ENCODE peak calls at places on chromosome 21, in five cellular contexts. L is adrenal gland, A is endothelial cell of umbilical vein, N is transverse colon, T is body of pancreas. B is an unnamed sample. For H3K27me3, the result is how much of the 10 kb centered on the place peaks cover.

GRCh38 chr21:8991088-8991907 is 1530.1 kb upstream of the TPTE start:
- DNase-seq in N (no peak), T (no peak), A (peak), L (no peak), B (no peak)

GRCh38 chr21:44000360-44000759 is 11.7 kb upstream of the TRAPPC10 start:
- DNase-seq in T (no peak), L (no peak), A (no peak), N (no peak), B (no peak)

GRCh38 chr21:42830456-42831455 is 48.6 kb downstream of the WDR4 start:
- DNase-seq in N (no peak), A (no peak), L (no peak), T (no peak), B (no peak)

GRCh38 chr21:37983336-37984095 is 67.3 kb upstream of the KCNJ6 start:
- DNase-seq in T (no peak), A (no peak), L (no peak), N (no peak), B (no peak)

GRCh38 chr21:44377201-44377921 is 23.9 kb downstream of the TRPM2 start:
- DNase-seq in N (no peak), T (no peak), L (no peak), A (no peak), B (no peak)

GRCh38 chr21:18245493-18245967 is 897 bp downstream of the CHODL start:
- DNase-seq in A (no peak), L (no peak), N (no peak), T (no peak), B (peak)

GRCh38 chr21:28431022-28431421 is 561.7 kb downstream of the LTN1 start:
- DNase-seq in A (no peak), N (no peak), L (no peak), T (no peak), B (no peak)

GRCh38 chr21:44955141-44955802 is 15.4 kb downstream of the SLX9 start:
- DNase-seq in L (no peak), T (no peak), A (no peak), N (no peak), B (no peak)

GRCh38 chr21:38089763-38090046 is 167.1 kb upstream of the KCNJ15 start:
- DNase-seq in L (no peak), T (no peak), A (no peak), N (no peak), B (no peak)

GRCh38 chr21:44521301-44521927 is 18.6 kb downstream of the KRTAP10-1 start:
- DNase-seq in T (peak), N (no peak), A (no peak), L (no peak), B (no peak)

GRCh38 chr21:44820851-44821250 is 3.0 kb upstream of the SUMO3 start:
- DNase-seq in T (no peak), L (no peak), N (no peak), A (no peak), B (no peak)

GRCh38 chr21:37712204-37712934 is 203.9 kb downstream of the KCNJ6 start:
- DNase-seq in N (peak), T (peak), L (peak), A (peak), B (no peak)

GRCh38 chr21:18138507-18138906 is 106.1 kb upstream of the CHODL start:
- DNase-seq in N (no peak), T (no peak), A (no peak), L (no peak), B (no peak)

GRCh38 chr21:44533891-44534627 is 5.9 kb downstream of the KRTAP10-1 start:
- DNase-seq in A (no peak), T (no peak), N (peak), L (no peak), B (no peak)

GRCh38 chr21:36065497-36066036 is 4.3 kb upstream of the CBR1 start:
- DNase-seq in A (peak), L (no peak), T (peak), N (no peak), B (no peak)

GRCh38 chr21:44940116-44940631 is 345 bp downstream of the SLX9 start:
- DNase-seq in N (no peak), A (peak), T (no peak), L (peak), B (no peak)

GRCh38 chr21:22609802-22610201 is 1611.6 kb downstream of the NCAM2 start:
- DNase-seq in T (no peak), A (no peak), L (no peak), N (no peak), B (no peak)

GRCh38 chr21:43352138-43352537 is 74.8 kb downstream of the SIK1 start:
- DNase-seq in T (no peak), L (no peak), A (no peak), N (no peak), B (no peak)

GRCh38 chr21:17554619-17555472 is 42.0 kb downstream of the CXADR start:
- DNase-seq in T (no peak), L (no peak), N (no peak), A (peak), B (no peak)

GRCh38 chr21:43287111-43287973 is 118.5 kb downstream of the CRYAA start:
- DNase-seq in A (no peak), T (no peak), L (no peak), N (peak), B (no peak)

GRCh38 chr21:8998946-8999681 is 1522.3 kb upstream of the TPTE start:
- DNase-seq in A (no peak), N (no peak), L (no peak), T (no peak), B (no peak)

GRCh38 chr21:31072486-31072885 is 34.2 kb upstream of the KRTAP19-8 start:
- DNase-seq in T (no peak), L (no peak), A (no peak), N (no peak), B (no peak)

GRCh38 chr21:37130971-37131370 is 57.9 kb downstream of the TTC3 start:
- DNase-seq in N (no peak), T (no peak), A (no peak), L (no peak), B (no peak)

GRCh38 chr21:19874521-19874920 is 1123.7 kb upstream of the NCAM2 start:
- DNase-seq in T (no peak), N (no peak), L (no peak), A (no peak), B (no peak)

GRCh38 chr21:34609244-34609950 is 5.5 kb downstream of the RCAN1 start:
- DNase-seq in L (no peak), N (no peak), T (no peak), A (no peak), B (no peak)

GRCh38 chr21:35737425-35737824 is 322.9 kb downstream of the SETD4 start:
- DNase-seq in L (no peak), A (no peak), T (no peak), N (no peak), B (no peak)

GRCh38 chr21:31909153-31909771 is 36.4 kb downstream of the HUNK start:
- DNase-seq in N (no peak), T (no peak), A (no peak), L (no peak), B (peak)

DNA sequence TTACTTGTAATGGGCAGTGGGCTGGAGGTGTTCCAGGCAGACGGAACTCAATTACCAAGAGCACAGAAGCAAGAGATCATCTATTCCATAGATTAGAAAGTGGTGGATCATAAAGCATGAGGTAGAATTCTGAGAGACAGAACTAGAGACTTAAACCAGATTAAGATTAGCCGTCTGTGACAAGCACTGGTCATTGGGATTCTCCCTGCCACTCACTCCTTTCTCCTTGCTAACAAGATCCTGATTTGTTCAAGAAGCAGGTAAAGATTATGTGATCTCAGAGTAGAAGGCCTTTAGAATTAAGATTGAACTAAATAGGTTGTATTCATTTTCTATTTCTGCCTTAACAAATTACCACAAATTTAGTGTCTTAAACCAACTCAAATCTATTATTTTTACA is 1.5 kb upstream of the HSPA13 start:
- DNase-seq in L (no peak), T (no peak), A (no peak), N (no peak), B (no peak)
- H3K27ac ChIP-seq in L (peak), T (no peak), A (peak), N (peak), B (no peak)

DNA sequence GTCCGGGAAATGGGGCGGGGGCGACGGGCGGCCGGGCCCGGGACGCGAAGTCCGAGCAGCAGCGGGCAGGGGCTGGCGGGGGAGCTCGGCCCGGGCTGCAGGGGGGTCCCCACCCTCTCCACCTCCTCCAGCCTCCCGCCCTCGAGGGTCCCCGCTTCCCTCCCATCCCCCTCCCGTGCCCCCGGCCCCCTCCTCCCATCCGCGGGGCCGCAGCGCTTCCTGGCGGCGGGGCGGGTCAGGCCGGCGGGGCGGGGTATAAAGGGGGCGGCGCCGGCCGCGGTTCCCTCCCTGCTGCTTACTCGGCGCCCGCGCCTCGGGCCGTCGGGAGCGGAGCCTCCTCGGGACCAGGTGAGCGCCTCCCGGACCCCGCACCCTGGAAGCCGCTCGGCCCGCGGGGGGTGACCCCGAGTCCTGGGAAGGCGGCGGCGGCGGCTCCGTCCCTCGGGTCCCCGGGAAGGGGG is at the start of gene COL6A2:
- DNase-seq in N (peak), T (peak), A (no peak), L (peak), B (peak)
- TF ChIP-seq POLR2A in N (peak), T (no peak), A (no peak), L (no peak), B (peak)

GRCh38 chr21:15601390-15601789 is 128.4 kb upstream of the USP25 start:
- DNase-seq in T (no peak), L (no peak), A (no peak), N (no peak), B (no peak)
- H3K27me3 ChIP-seq in T (under half), L (under half), A (under half), N (under half), B (under half)

DNA sequence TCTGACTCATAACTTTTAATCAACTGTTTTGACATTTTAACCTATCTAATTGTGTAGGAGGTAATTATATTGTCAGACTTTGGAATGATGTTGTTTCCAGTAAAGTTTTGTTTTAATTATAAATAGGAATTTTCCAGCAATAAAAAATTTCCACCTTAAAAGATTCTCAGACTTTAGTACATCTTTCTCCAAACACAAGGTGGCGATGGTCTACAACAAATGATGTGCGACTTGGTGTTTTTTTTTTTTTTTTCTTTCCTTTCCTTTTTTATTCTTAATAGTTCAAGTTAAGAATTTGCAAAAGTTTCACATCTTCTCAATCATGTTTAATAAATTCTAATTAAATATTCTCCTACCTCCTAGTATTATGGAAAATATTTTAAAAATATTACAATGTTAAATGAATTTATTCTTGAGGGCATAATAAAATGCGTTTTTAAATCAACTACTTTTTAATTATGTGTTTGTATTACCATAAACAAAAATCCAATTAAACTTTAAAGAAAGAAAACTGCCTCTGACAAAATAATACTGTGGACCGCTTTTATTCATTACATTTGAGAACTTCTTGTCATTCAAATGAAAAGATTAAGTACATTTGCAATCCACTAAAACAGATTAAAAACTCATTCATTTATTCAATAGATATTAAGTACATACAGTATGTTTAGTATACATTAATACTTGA is 4.4 kb upstream of the ADAMTS1 start:
- DNase-seq in N (no peak), L (no peak), A (peak), T (no peak), B (no peak)
- H3K27ac ChIP-seq in N (peak), L (no peak), A (no peak), T (no peak), B (no peak)

DNA sequence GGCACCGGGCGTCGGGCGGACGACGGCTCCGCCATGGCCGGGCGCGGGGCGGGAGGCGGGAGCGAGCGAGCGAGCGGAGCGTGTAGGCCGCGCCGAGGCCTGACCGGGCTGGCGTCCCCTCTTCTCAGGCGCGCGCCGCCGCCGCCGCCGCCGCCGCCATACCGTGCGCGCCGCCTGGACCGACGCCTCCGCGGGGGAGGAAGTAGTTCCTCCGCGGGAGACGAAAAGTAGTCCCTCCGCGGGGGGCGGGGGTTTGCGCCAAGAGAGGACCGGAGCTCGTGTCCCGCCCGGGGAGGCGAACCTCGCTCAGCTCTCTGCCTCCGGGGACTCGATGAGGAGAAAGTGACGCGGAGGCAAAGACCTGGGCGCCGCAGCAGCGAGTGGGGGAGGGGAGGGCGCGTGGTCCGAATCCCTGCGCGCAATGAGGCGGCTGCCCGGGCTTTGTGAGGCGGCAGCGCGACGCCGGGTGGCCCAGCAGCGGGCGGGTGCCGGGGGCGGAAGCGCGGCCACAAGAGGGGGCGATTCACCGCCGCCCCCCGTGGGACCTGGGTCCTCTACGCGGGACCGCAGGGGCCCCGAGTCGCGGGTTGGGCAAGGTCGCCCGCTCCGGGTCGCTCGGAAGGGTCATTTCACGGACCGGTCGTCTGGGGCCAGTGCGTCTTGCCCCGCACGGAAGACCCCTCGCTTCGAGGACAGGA is at the start of gene BRWD1:
- DNase-seq in A (peak), T (peak), L (peak), N (peak), B (peak)
- TF ChIP-seq POLR2A in A (no peak), T (peak), L (peak), N (peak), B (peak)

DNA sequence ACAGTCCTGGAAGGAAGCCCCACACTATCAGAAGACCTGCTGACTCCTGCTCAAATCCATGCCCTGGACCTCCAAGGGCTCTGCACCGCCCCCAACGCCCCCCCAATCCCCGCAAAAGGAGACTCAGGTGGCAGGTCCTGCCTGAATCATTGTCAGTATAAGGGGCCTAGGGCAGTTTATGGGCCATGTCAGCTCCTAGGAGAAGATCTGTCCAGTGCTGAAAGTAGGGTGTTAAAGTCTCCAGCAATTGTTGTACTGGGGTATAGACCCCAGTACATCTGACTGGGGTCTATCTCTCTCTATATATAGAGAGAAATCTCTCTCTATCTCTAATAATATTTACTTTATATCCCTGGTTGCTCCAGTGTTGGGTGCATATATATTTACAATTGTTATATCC is 12.1 kb upstream of the OLIG2 start:
- DNase-seq in T (no peak), A (no peak), L (no peak), N (no peak), B (no peak)
- H3K27me3 ChIP-seq in T (under half), A (under half), L (under half), N (half or more), B (under half)

GRCh38 chr21:41802185-41802584 is 35.3 kb upstream of the RIPK4 start:
- DNase-seq in N (no peak), T (no peak), A (no peak), L (no peak), B (no peak)
- H3K27ac ChIP-seq in N (no peak), T (no peak), A (no peak), L (no peak), B (no peak)

B was measured in ovary.